ENCODE peak calls at places on chromosomes 16 and 17, in nine cellular contexts. V is IMR-90; U is germinal center; M is stromal cell of bone marrow; P is GM23338; R is activated naive CD4-positive, alpha-beta T cell treated with Interleukin-2 at 50 U/mL for 16 hours; B is EH; W is ovary; K is COR-L47. D is an unnamed sample.

GRCh38 chr16:3060339-3061127 is 4.9 kb upstream of the IL32 start:
- DNase-seq in V (no peak), U (no peak), M (no peak), P (no peak), R (no peak), B (peak), W (no peak), K (no peak), D (no peak)

GRCh38 chr16:21060027-21060510 is 90.6 kb downstream of the DNAH3 start:
- DNase-seq in V (no peak), U (no peak), M (no peak), P (no peak), R (no peak), B (no peak), W (no peak), K (no peak), D (no peak)

GRCh38 chr16:67431077-67431804 is at the start of gene HSD11B2:
- DNase-seq in V (peak), U (no peak), M (no peak), P (peak), R (peak), B (peak), W (peak), K (peak), D (no peak)

GRCh38 chr17:44628234-44629188 is 27.8 kb upstream of the MEIOC start:
- DNase-seq in V (no peak), U (peak), M (no peak), P (peak), R (no peak), B (peak), W (peak), K (no peak), D (peak)

GRCh38 chr17:66737524-66737923 is 97.4 kb upstream of the CACNG5 start:
- DNase-seq in V (peak), U (no peak), M (peak), P (peak), R (no peak), B (peak), W (peak), K (no peak), D (peak)

GRCh38 chr17:58320570-58321323 is 7.8 kb downstream of the TSPOAP1 start:
- DNase-seq in V (no peak), U (no peak), M (no peak), P (no peak), R (no peak), B (no peak), W (peak), K (no peak), D (peak)

GRCh38 chr17:78166416-78166815 is 2.0 kb upstream of the SYNGR2 start:
- DNase-seq in V (no peak), U (no peak), M (no peak), P (peak), R (no peak), B (no peak), W (no peak), K (no peak), D (no peak)

GRCh38 chr16:73023320-73023719 is 24.6 kb downstream of the ZFHX3 start:
- DNase-seq in V (no peak), U (no peak), M (no peak), P (no peak), R (no peak), B (no peak), W (no peak), K (no peak), D (no peak)

GRCh38 chr16:47613251-47613650 is 152.1 kb downstream of the PHKB start:
- DNase-seq in V (no peak), U (no peak), M (no peak), P (no peak), R (no peak), B (no peak), W (no peak), K (no peak), D (no peak)

GRCh38 chr16:55056585-55057520 is 126.2 kb downstream of the IRX5 start:
- DNase-seq in V (no peak), U (no peak), M (no peak), P (peak), R (no peak), B (no peak), W (no peak), K (no peak), D (peak)

GRCh38 chr17:43578699-43579569 is 32.8 kb upstream of the ETV4 start:
- DNase-seq in V (peak), U (peak), M (no peak), P (peak), R (peak), B (peak), W (no peak), K (peak), D (no peak)

GRCh38 chr16:22314661-22315626 is 17.7 kb downstream of the POLR3E start:
- DNase-seq in V (no peak), U (no peak), M (no peak), P (no peak), R (no peak), B (no peak), W (no peak), K (no peak), D (no peak)

GRCh38 chr17:48630925-48631692 is 5.0 kb upstream of the HOXB9 start:
- DNase-seq in V (no peak), U (no peak), M (no peak), P (peak), R (no peak), B (no peak), W (no peak), K (no peak), D (no peak)

GRCh38 chr17:65055708-65056638 is 567 bp downstream of the GNA13 start:
- DNase-seq in V (peak), U (peak), M (no peak), P (peak), R (peak), B (peak), W (peak), K (no peak), D (peak)

GRCh38 chr17:42472709-42473521 is 14.2 kb downstream of the ATP6V0A1 start:
- DNase-seq in V (peak), U (no peak), M (no peak), P (no peak), R (no peak), B (peak), W (no peak), K (no peak), D (no peak)

GRCh38 chr17:4706121-4706520 is 2.2 kb upstream of the PELP1 start:
- DNase-seq in V (peak), U (no peak), M (no peak), P (peak), R (no peak), B (peak), W (no peak), K (no peak), D (no peak)

GRCh38 chr16:13068912-13069583 is 167.7 kb downstream of the SHISA9 start:
- DNase-seq in V (no peak), U (no peak), M (no peak), P (no peak), R (no peak), B (no peak), W (no peak), K (no peak), D (no peak)

GRCh38 chr17:8698142-8699050 is 46.2 kb downstream of the CCDC42 start:
- DNase-seq in V (peak), U (no peak), M (no peak), P (no peak), R (no peak), B (peak), W (peak), K (no peak), D (no peak)

GRCh38 chr16:10852948-10853347 is 24.1 kb upstream of the CIITA start:
- DNase-seq in V (no peak), U (no peak), M (no peak), P (no peak), R (no peak), B (no peak), W (no peak), K (no peak), D (no peak)

GRCh38 chr17:29597361-29598172 is 4.6 kb downstream of the ANKRD13B start:
- DNase-seq in V (no peak), U (no peak), M (no peak), P (peak), R (no peak), B (no peak), W (no peak), K (no peak), D (no peak)

GRCh38 chr17:42274812-42275526 is 1.2 kb downstream of the STAT5B start:
- DNase-seq in V (no peak), U (no peak), M (no peak), P (no peak), R (no peak), B (no peak), W (no peak), K (no peak), D (no peak)

GRCh38 chr17:39144414-39144813 is 7.0 kb downstream of the PLXDC1 start:
- DNase-seq in V (peak), U (no peak), M (peak), P (no peak), R (no peak), B (peak), W (peak), K (peak), D (peak)

GRCh38 chr16:89599451-89599858 is 14.0 kb upstream of the DPEP1 start:
- DNase-seq in V (no peak), U (peak), M (no peak), P (peak), R (peak), B (peak), W (no peak), K (peak), D (no peak)

GRCh38 chr17:32319548-32319905 is 22.4 kb downstream of the C17orf75 start:
- DNase-seq in V (peak), U (peak), M (peak), P (peak), R (peak), B (peak), W (peak), K (peak), D (peak)

GRCh38 chr17:76570877-76571471 is 14.7 kb downstream of the ST6GALNAC2 start:
- DNase-seq in V (no peak), U (no peak), M (no peak), P (no peak), R (no peak), B (no peak), W (no peak), K (no peak), D (no peak)

GRCh38 chr17:70405492-70406220 is 236.3 kb downstream of the KCNJ2 start:
- DNase-seq in V (peak), U (no peak), M (peak), P (no peak), R (no peak), B (peak), W (no peak), K (no peak), D (no peak)

GRCh38 chr16:81447383-81448101 is 2.9 kb downstream of the CMIP start:
- DNase-seq in V (no peak), U (no peak), M (no peak), P (peak), R (no peak), B (no peak), W (no peak), K (no peak), D (no peak)

GRCh38 chr17:50837980-50838954 is 2.9 kb downstream of the WFIKKN2 start:
- DNase-seq in V (no peak), U (no peak), M (no peak), P (no peak), R (no peak), B (no peak), W (no peak), K (no peak), D (no peak)

GRCh38 chr17:28519236-28519635 is 13.1 kb downstream of the FOXN1 start:
- DNase-seq in V (no peak), U (no peak), M (no peak), P (no peak), R (no peak), B (no peak), W (no peak), K (no peak), D (no peak)

GRCh38 chr16:57637020-57637419 is 8.6 kb downstream of the ADGRG1 start:
- DNase-seq in V (no peak), U (no peak), M (no peak), P (no peak), R (no peak), B (no peak), W (no peak), K (no peak), D (no peak)

GRCh38 chr17:82204831-82205719 is 7.6 kb downstream of the CCDC57 start:
- DNase-seq in V (peak), U (no peak), M (no peak), P (no peak), R (peak), B (peak), W (no peak), K (peak), D (no peak)

GRCh38 chr17:31349454-31349853 is 28.0 kb upstream of the EVI2A start:
- DNase-seq in V (no peak), U (no peak), M (no peak), P (no peak), R (no peak), B (peak), W (no peak), K (no peak), D (no peak)

GRCh38 chr17:4786111-4786491 is at the start of gene VMO1:
- DNase-seq in V (no peak), U (no peak), M (no peak), P (peak), R (no peak), B (peak), W (no peak), K (no peak), D (no peak)

GRCh38 chr17:57653279-57653678 is 91.8 kb downstream of the CCDC182 start:
- DNase-seq in V (no peak), U (no peak), M (no peak), P (no peak), R (no peak), B (no peak), W (no peak), K (no peak), D (no peak)